ENCODE peak calls at places on chromosomes 6 and 20, in five cellular contexts. Y is K562, S is HepG2, P is upper lobe of left lung, Z is GM12878. H is an unnamed sample.

GRCh38 chr20:50470249-50470858 is 39.8 kb upstream of the PTPN1 start:
- ATAC-seq in Y (peak; percentile 62), S (peak; percentile 42), P (no peak), Z (peak; percentile 26), H (no peak)

GRCh38 chr6:168428052-168428829 is 12.7 kb upstream of the SMOC2 start:
- ATAC-seq in Y (no peak), S (peak; percentile 29), P (no peak), Z (no peak), H (no peak)

GRCh38 chr20:17878069-17878911 is 90.3 kb downstream of the SNX5 start:
- ATAC-seq in Y (no peak), S (no peak), P (no peak), Z (no peak), H (no peak)

GRCh38 chr6:412146-412886 is 20.8 kb downstream of the IRF4 start:
- ATAC-seq in Y (no peak), S (no peak), P (no peak), Z (peak; percentile 25), H (no peak)

GRCh38 chr6:108565893-108566292 is 5.2 kb downstream of the FOXO3 start:
- ATAC-seq in Y (peak; percentile 59), S (peak; percentile 6), P (peak; percentile 75), Z (peak; percentile 69), H (peak; percentile 85)

GRCh38 chr6:131112252-131112651 is 23.0 kb upstream of the AKAP7 start:
- ATAC-seq in Y (no peak), S (no peak), P (no peak), Z (no peak), H (no peak)

GRCh38 chr6:26375270-26375669 is 7.6 kb upstream of the BTN2A2 start:
- ATAC-seq in Y (peak; percentile 31), S (no peak), P (no peak), Z (peak; percentile 23), H (no peak)

GRCh38 chr20:18987781-18988360 is 174.3 kb downstream of the SCP2D1 start:
- ATAC-seq in Y (no peak), S (no peak), P (no peak), Z (no peak), H (no peak)

GRCh38 chr6:156822747-156823206 is 45.6 kb downstream of the ARID1B start:
- ATAC-seq in Y (peak; percentile 8), S (peak; percentile 54), P (no peak), Z (no peak), H (no peak)

GRCh38 chr6:165049362-165049761 is 260.0 kb downstream of the C6orf118 start:
- ATAC-seq in Y (peak; percentile 88), S (peak; percentile 80), P (no peak), Z (peak; percentile 73), H (no peak)

GRCh38 chr6:124622351-124622750 is 339.9 kb upstream of the RNF217 start:
- ATAC-seq in Y (no peak), S (no peak), P (no peak), Z (no peak), H (no peak)

GRCh38 chr6:46651766-46652165 is 852 bp downstream of the CYP39A1 start:
- ATAC-seq in Y (no peak), S (no peak), P (no peak), Z (no peak), H (no peak)

DNA sequence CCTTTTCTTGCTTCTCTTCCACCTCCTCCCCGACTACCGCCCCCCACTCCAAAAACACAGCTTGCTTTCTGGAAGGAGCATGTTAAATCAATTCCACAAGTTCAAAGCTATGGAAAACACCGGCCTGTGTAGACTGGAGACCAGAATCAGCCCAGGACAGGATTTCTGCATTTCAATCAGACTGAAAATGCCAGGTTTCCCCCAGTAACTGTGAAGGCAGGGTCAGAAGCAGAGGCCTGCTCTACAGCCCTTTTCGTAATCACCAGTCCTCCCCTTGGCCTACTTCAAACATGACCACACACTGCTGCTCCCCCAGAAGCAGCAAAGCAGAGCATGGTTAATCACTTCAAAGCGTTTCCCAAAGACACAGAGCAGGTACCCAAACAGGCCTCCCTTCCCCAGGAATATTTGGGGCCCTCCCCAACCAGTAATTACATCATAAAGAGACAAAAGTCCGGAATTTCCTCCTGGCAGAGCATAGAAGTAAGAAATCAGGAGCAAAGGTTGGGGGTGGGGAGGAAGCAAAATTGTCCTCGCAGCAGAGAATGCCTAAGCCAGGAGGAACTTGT is 38.4 kb downstream of the ZMYND8 start:
- ATAC-seq in Y (peak; percentile 24), S (peak; percentile 72), P (peak; percentile 58), Z (no peak), H (peak; percentile 17)
- TF ChIP-seq EP300 in Y (no peak), S (peak; percentile 80), P (no peak), Z (no peak), H (no peak)

GRCh38 chr6:94041930-94042724 is 622.8 kb upstream of the EPHA7 start:
- ATAC-seq in Y (no peak), S (no peak), P (no peak), Z (peak; percentile 54), H (no peak)

GRCh38 chr6:94049001-94049400 is 629.6 kb upstream of the EPHA7 start:
- ATAC-seq in Y (no peak), S (no peak), P (no peak), Z (no peak), H (no peak)

GRCh38 chr6:94050515-94050914 is 631.2 kb upstream of the EPHA7 start:
- ATAC-seq in Y (no peak), S (no peak), P (no peak), Z (no peak), H (no peak)

DNA sequence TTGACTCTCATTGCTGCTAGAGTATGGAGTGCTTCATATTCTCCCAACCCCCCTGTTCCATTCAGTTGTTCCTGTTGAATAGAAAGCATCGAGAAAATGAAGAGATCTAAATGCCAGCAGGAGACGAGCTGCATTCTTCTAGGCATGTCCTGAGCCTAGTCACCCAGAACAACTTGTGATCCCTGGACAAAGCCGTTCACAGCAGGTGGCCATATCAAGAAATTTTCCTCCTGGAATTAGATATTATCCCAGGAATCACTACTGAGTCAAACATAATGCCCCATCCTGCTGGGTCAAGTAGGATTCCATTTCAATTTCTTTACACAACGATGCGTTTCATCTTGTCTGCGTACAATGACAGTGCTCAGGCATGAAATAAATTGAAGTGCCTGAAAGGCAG is 626.1 kb upstream of the EPHA7 start:
- ATAC-seq in Y (no peak), S (no peak), P (no peak), Z (no peak), H (no peak)
- TF ChIP-seq EP300 in Y (no peak), S (no peak), P (no peak), Z (no peak), H (no peak)

GRCh38 chr20:2234788-2235187 is 61.0 kb upstream of the TGM3 start:
- ATAC-seq in Y (no peak), S (no peak), P (no peak), Z (no peak), H (no peak)
- TF ChIP-seq EP300 in Y (no peak), S (no peak), P (no peak), Z (no peak), H (no peak)

GRCh38 chr6:125956506-125957390 is at the start of gene HINT3:
- ATAC-seq in Y (peak; percentile 86), S (peak; percentile 87), P (peak; percentile 97), Z (peak; percentile 85), H (peak; percentile 98)
- TF ChIP-seq EP300 in Y (peak; percentile 76), S (peak; percentile 44), P (no peak), Z (peak; percentile 27), H (no peak)

DNA sequence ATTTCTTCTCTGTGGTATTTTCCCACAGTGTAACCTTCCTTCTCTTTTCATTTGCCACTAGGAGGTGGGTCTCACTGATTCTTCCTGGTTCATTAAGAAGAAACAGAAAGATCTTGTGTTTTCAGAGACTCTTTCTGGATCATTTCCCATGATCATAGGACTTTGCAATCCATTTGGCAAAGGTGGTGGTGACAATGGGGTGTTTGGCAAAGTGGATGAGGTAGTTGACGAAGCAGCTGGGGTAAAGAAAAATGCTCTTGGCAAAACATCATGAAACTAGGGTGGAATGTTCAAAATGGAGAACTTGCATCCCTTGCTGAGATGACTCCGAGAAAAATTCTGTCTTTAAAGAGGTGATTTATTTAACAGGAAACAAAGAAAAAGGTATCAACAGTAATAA is 50.6 kb downstream of the TRAF3IP2 start:
- ATAC-seq in Y (no peak), S (no peak), P (no peak), Z (no peak), H (peak; percentile 42)
- TF ChIP-seq EP300 in Y (no peak), S (no peak), P (no peak), Z (no peak), H (no peak)

DNA sequence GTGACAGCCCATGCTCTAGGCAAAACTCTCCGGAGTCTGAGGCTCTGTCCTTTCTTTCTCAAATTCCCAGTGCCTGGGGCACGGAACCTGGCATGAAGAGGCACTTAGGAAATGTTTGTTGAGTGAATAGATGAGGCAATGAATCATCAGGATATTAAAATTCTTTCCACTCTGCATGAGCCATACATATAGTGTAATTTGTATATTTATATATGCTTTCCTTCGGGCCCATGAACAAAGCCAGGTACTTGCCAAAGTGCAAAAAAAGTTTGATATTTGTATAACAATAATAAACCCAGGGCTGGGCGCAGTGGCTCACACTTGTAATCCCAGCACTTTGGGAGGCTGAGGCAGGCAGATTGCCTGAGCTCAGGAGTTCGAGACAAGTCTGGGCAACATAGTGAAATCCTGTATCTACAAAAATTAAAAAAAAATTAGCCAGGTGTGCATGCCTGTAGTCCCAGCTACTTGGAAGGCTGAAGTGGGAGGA is 212.3 kb upstream of the ZNF217 start:
- ATAC-seq in Y (no peak), S (no peak), P (no peak), Z (no peak), H (no peak)
- TF ChIP-seq EP300 in Y (no peak), S (no peak), P (no peak), Z (no peak), H (no peak)

GRCh38 chr6:38705924-38706323 is 3.0 kb upstream of the GLO1 start:
- ATAC-seq in Y (no peak), S (no peak), P (no peak), Z (no peak), H (no peak)
- TF ChIP-seq EP300 in Y (no peak), S (no peak), P (no peak), Z (no peak), H (no peak)

GRCh38 chr20:37422791-37423286 is 76.9 kb downstream of the SRC start:
- ATAC-seq in Y (no peak), S (no peak), P (no peak), Z (no peak), H (no peak)

GRCh38 chr20:37420610-37421009 is 74.7 kb downstream of the SRC start:
- ATAC-seq in Y (no peak), S (no peak), P (no peak), Z (no peak), H (no peak)

GRCh38 chr20:37423545-37423944 is 77.6 kb downstream of the SRC start:
- ATAC-seq in Y (no peak), S (no peak), P (no peak), Z (no peak), H (no peak)

GRCh38 chr20:37421060-37421639 is 75.2 kb downstream of the SRC start:
- ATAC-seq in Y (no peak), S (no peak), P (no peak), Z (no peak), H (no peak)

DNA sequence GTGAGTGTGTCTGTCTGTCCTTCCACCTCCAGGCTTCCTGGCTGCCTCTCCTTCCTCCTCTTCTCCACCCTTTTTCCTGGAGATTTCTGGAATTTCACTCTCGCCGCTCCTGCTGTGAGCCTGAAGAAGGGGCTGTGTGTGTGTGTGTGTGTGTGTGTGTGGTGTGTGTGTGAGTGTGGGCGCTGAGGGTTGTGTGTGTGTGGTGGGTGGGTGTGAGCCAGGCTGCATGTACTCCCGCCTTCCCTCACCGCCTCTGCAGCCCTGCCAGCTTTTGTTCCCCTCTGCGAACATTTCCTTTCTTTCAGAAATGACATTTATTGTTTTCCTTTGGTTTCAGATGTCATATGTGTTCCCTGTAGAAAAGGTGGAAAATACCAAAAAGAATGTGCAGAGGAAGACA is 76.0 kb downstream of the SRC start:
- ATAC-seq in Y (no peak), S (no peak), P (no peak), Z (no peak), H (no peak)
- TF ChIP-seq EP300 in Y (no peak), S (no peak), P (no peak), Z (no peak), H (no peak)

H was measured in gastroesophageal sphincter.